ENCODE peak calls at places on chromosomes 16 and 17, in nine cellular contexts. G, V, L, P, J, S, K, Y and I are unnamed samples.
A peak's percentile ranks its signal among the peaks of the same experiment; 100 is the strongest.

GRCh38 chr16:30401768-30402425 is 5.5 kb upstream of the ZNF771 start:
- DNase-seq in G (no peak), V (no peak), L (no peak), P (no peak), J (no peak), S (no peak), K (no peak), Y (no peak), I (no peak)

GRCh38 chr16:52545544-52546262 is 1.2 kb downstream of the TOX3 start:
- DNase-seq in G (no peak), V (no peak), L (no peak), P (no peak), J (no peak), S (no peak), K (no peak), Y (no peak), I (no peak)

GRCh38 chr16:75267631-75268264 is 16.3 kb upstream of the BCAR1 start:
- DNase-seq in G (no peak), V (peak; percentile 71), L (peak; percentile 42), P (peak; percentile 83), J (peak; percentile 66), S (no peak), K (no peak), Y (no peak), I (peak; percentile 58)

GRCh38 chr17:82247856-82248671 is 19.2 kb downstream of the SLC16A3 start:
- DNase-seq in G (no peak), V (no peak), L (no peak), P (no peak), J (no peak), S (no peak), K (no peak), Y (no peak), I (peak; percentile 42)

GRCh38 chr17:5780476-5780875 is 196.2 kb upstream of the NLRP1 start:
- DNase-seq in G (no peak), V (no peak), L (peak; percentile 79), P (peak; percentile 75), J (no peak), S (no peak), K (no peak), Y (no peak), I (no peak)

GRCh38 chr17:1438593-1439083 is 17.4 kb downstream of the CRK start:
- DNase-seq in G (no peak), V (peak; percentile 94), L (peak; percentile 82), P (peak; percentile 64), J (no peak), S (no peak), K (no peak), Y (no peak), I (peak; percentile 20)

GRCh38 chr16:66622863-66623262 is 18.4 kb downstream of the CMTM3 start:
- DNase-seq in G (no peak), V (peak; percentile 65), L (no peak), P (no peak), J (no peak), S (no peak), K (no peak), Y (no peak), I (no peak)

GRCh38 chr16:9996191-9996590 is 186.0 kb downstream of the GRIN2A start:
- DNase-seq in G (no peak), V (no peak), L (no peak), P (no peak), J (no peak), S (no peak), K (no peak), Y (no peak), I (no peak)

GRCh38 chr16:83070416-83071199 is 443.8 kb downstream of the CDH13 start:
- DNase-seq in G (no peak), V (no peak), L (no peak), P (no peak), J (no peak), S (no peak), K (no peak), Y (no peak), I (peak; percentile 48)

GRCh38 chr17:32335647-32336046 is 6.3 kb downstream of the C17orf75 start:
- DNase-seq in G (no peak), V (peak; percentile 61), L (peak; percentile 88), P (peak; percentile 38), J (no peak), S (no peak), K (no peak), Y (no peak), I (no peak)

GRCh38 chr16:64718481-64718880 is 403.4 kb downstream of the CDH11 start:
- DNase-seq in G (no peak), V (no peak), L (no peak), P (no peak), J (no peak), S (no peak), K (no peak), Y (no peak), I (no peak)

GRCh38 chr16:47142469-47143328 is 1.0 kb downstream of the NETO2 start:
- DNase-seq in G (no peak), V (peak; percentile 53), L (peak; percentile 71), P (peak; percentile 65), J (no peak), S (no peak), K (peak; percentile 58), Y (no peak), I (peak; percentile 37)

GRCh38 chr17:28874750-28875149 is 19.9 kb downstream of the ERAL1 start:
- DNase-seq in G (no peak), V (no peak), L (no peak), P (no peak), J (no peak), S (no peak), K (no peak), Y (no peak), I (no peak)